ENCODE peak calls at places on chromosomes 2 and 18, in four cellular contexts. T, A, P and K are unnamed samples.

GRCh38 chr2:192700934-192701333 is 506.2 kb upstream of the TMEFF2 start:
- DNase-seq in T (no peak), A (no peak), P (no peak), K (no peak)

GRCh38 chr2:64770781-64771334 is 117.1 kb upstream of the SERTAD2 start:
- DNase-seq in T (no peak), A (no peak), P (peak), K (peak)

GRCh38 chr2:102224824-102225739 is 38.3 kb downstream of the IL1RL2 start:
- DNase-seq in T (no peak), A (no peak), P (no peak), K (no peak)

GRCh38 chr2:25381502-25381901 is 39.8 kb upstream of the DNMT3A start:
- DNase-seq in T (no peak), A (no peak), P (no peak), K (no peak)

GRCh38 chr2:145344076-145344724 is 824.3 kb upstream of the ZEB2 start:
- DNase-seq in T (no peak), A (no peak), P (peak), K (no peak)

GRCh38 chr2:157302492-157303099 is 23.0 kb downstream of the ERMN start:
- DNase-seq in T (no peak), A (no peak), P (peak), K (peak)

GRCh38 chr2:138742446-138743057 is 37.6 kb downstream of the NXPH2 start:
- DNase-seq in T (no peak), A (no peak), P (no peak), K (no peak)

GRCh38 chr2:231068525-231069222 is 12.0 kb downstream of the PSMD1 start:
- DNase-seq in T (no peak), A (no peak), P (peak), K (no peak)

GRCh38 chr2:28674713-28675068 is 76.9 kb upstream of the PPP1CB start:
- DNase-seq in T (no peak), A (no peak), P (no peak), K (no peak)

GRCh38 chr2:96264656-96265348 is 995 bp downstream of the TMEM127 start:
- DNase-seq in T (peak), A (no peak), P (peak), K (no peak)

GRCh38 chr2:191942114-191943103 is 95.5 kb upstream of the CAVIN2 start:
- DNase-seq in T (no peak), A (no peak), P (peak), K (peak)

GRCh38 chr2:134738150-134738865 is 19.5 kb upstream of the TMEM163 start:
- DNase-seq in T (no peak), A (no peak), P (no peak), K (no peak)

GRCh38 chr18:30712383-30712782 is 330.2 kb downstream of the DSC3 start:
- DNase-seq in T (no peak), A (no peak), P (no peak), K (no peak)

GRCh38 chr2:203574824-203575223 is 39.7 kb upstream of the RAPH1 start:
- DNase-seq in T (no peak), A (no peak), P (no peak), K (no peak)

GRCh38 chr2:233850745-233851144 is 3.6 kb downstream of the HJURP start:
- DNase-seq in T (no peak), A (no peak), P (no peak), K (no peak)

GRCh38 chr2:199603748-199604291 is 146.1 kb upstream of the SATB2 start:
- DNase-seq in T (no peak), A (no peak), P (no peak), K (no peak)

GRCh38 chr2:156005999-156006712 is 326.4 kb downstream of the NR4A2 start:
- DNase-seq in T (no peak), A (no peak), P (no peak), K (no peak)

GRCh38 chr2:55418512-55419235 is 982 bp downstream of the CCDC88A start:
- DNase-seq in T (no peak), A (no peak), P (no peak), K (no peak)

GRCh38 chr2:62306751-62307468 is 111.0 kb downstream of the B3GNT2 start:
- DNase-seq in T (no peak), A (peak), P (peak), K (no peak)

GRCh38 chr2:171411791-171412483 is 21.9 kb downstream of the METTL8 start:
- DNase-seq in T (no peak), A (no peak), P (peak), K (no peak)

GRCh38 chr2:106104332-106105062 is 89.6 kb downstream of the UXS1 start:
- DNase-seq in T (peak), A (no peak), P (peak), K (no peak)

GRCh38 chr18:51128533-51128932 is 68.9 kb downstream of the MEX3C start:
- DNase-seq in T (no peak), A (no peak), P (no peak), K (no peak)

GRCh38 chr2:233469261-233470006 is 97.1 kb downstream of the USP40 start:
- DNase-seq in T (no peak), A (no peak), P (no peak), K (no peak)

GRCh38 chr2:44957656-44958327 is 16.3 kb downstream of the SIX3 start:
- DNase-seq in T (no peak), A (no peak), P (no peak), K (no peak)

GRCh38 chr2:183091954-183092345 is 13.4 kb downstream of the DUSP19 start:
- DNase-seq in T (no peak), A (no peak), P (no peak), K (no peak)

GRCh38 chr2:119468154-119468955 is 36.7 kb downstream of the TMEM37 start:
- DNase-seq in T (no peak), A (no peak), P (peak), K (no peak)

GRCh38 chr18:74654637-74655036 is 57.0 kb downstream of the ZNF407 start:
- DNase-seq in T (no peak), A (no peak), P (peak), K (no peak)

GRCh38 chr2:69962986-69963730 is 1.7 kb upstream of the ASPRV1 start:
- DNase-seq in T (no peak), A (no peak), P (no peak), K (no peak)

GRCh38 chr2:96267159-96267971 is 1.3 kb downstream of the CIAO1 start:
- DNase-seq in T (no peak), A (peak), P (peak), K (no peak)

GRCh38 chr18:44592639-44593038 is 88.0 kb upstream of the SETBP1 start:
- DNase-seq in T (no peak), A (no peak), P (peak), K (no peak)